ENCODE peak calls at places on chromosomes 16 and 17, in eight cellular contexts. S, U, G, K, P, R, W and D are unnamed samples.

GRCh38 chr16:53372942-53373871 is 61.1 kb upstream of the RBL2 start:
- DNase-seq in R (no peak), P (no peak), S (no peak), U (peak), K (no peak), G (no peak), W (peak), D (peak)

GRCh38 chr17:76240461-76241204 is at the start of gene RNF157:
- DNase-seq in S (peak), R (peak), W (no peak), K (peak), U (peak), G (no peak), P (peak), D (peak)

GRCh38 chr16:805474-805873 is 4.9 kb upstream of the GNG13 start:
- DNase-seq in W (no peak), S (no peak), P (no peak), G (no peak), R (no peak), U (no peak), K (no peak), D (no peak)

GRCh38 chr17:58319181-58320162 is 9.1 kb downstream of the TSPOAP1 start:
- DNase-seq in R (no peak), U (no peak), G (no peak), P (peak), S (peak), W (no peak), K (no peak), D (no peak)

GRCh38 chr17:13885953-13886889 is 183.1 kb upstream of the COX10 start:
- DNase-seq in P (no peak), U (no peak), W (no peak), K (no peak), S (no peak), G (no peak), R (no peak), D (no peak)

GRCh38 chr17:73342549-73343167 is 30.9 kb upstream of the CDC42EP4 start:
- DNase-seq in K (no peak), U (no peak), S (no peak), R (no peak), W (no peak), G (no peak), P (no peak), D (no peak)

GRCh38 chr17:265726-266125 is 84.3 kb upstream of the DOC2B start:
- DNase-seq in U (no peak), W (no peak), P (peak), K (no peak), G (no peak), R (no peak), S (peak), D (peak)

GRCh38 chr16:85027349-85027967 is at the start of gene KIAA0513:
- DNase-seq in G (peak), U (peak), S (peak), K (peak), P (peak), W (peak), R (peak), D (peak)

GRCh38 chr17:66526827-66527226 is 224.4 kb downstream of the PRKCA start:
- DNase-seq in U (no peak), R (no peak), P (no peak), W (no peak), S (no peak), G (no peak), K (no peak), D (no peak)

GRCh38 chr16:30354423-30355143 is 525 bp downstream of the CD2BP2 start:
- DNase-seq in P (no peak), G (no peak), R (peak), U (no peak), W (no peak), K (no peak), S (no peak), D (no peak)

GRCh38 chr16:4892356-4893102 is 44.4 kb downstream of the PPL start:
- DNase-seq in K (no peak), R (no peak), S (no peak), P (no peak), G (no peak), W (no peak), U (no peak), D (no peak)

GRCh38 chr17:41002814-41003213 is 3.1 kb upstream of the KRTAP3-2 start:
- DNase-seq in K (peak), R (no peak), S (no peak), W (no peak), U (no peak), G (no peak), P (no peak), D (no peak)

GRCh38 chr16:74558873-74559272 is 48.0 kb downstream of the GLG1 start:
- DNase-seq in K (no peak), W (no peak), S (no peak), R (no peak), P (no peak), U (no peak), G (no peak), D (no peak)

GRCh38 chr17:19578545-19578944 is 44.9 kb downstream of the SLC47A1 start:
- DNase-seq in W (no peak), P (no peak), K (no peak), U (no peak), G (no peak), S (no peak), R (no peak), D (no peak)

GRCh38 chr17:40910441-40910841 is 25.4 kb upstream of the KRT20 start:
- DNase-seq in R (no peak), P (no peak), W (no peak), S (no peak), K (no peak), U (peak), G (no peak), D (no peak)

GRCh38 chr17:16215002-16215272 is 397 bp downstream of the NCOR1 start:
- DNase-seq in R (no peak), G (no peak), P (no peak), K (peak), W (no peak), U (peak), S (peak), D (peak)

GRCh38 chr16:17354121-17354750 is 116.5 kb downstream of the XYLT1 start:
- DNase-seq in G (no peak), U (no peak), W (no peak), K (no peak), P (no peak), R (no peak), S (no peak), D (no peak)

GRCh38 chr17:6496116-6496481 is 51.8 kb downstream of the PIMREG start:
- DNase-seq in W (no peak), R (no peak), U (no peak), G (no peak), S (peak), P (peak), K (no peak), D (no peak)

GRCh38 chr17:65314212-65314611 is 177.0 kb downstream of the RGS9 start:
- DNase-seq in W (no peak), P (no peak), R (no peak), G (no peak), U (no peak), S (no peak), K (no peak), D (no peak)

GRCh38 chr17:33200116-33200515 is 93.0 kb downstream of the ASIC2 start:
- DNase-seq in U (no peak), W (no peak), K (no peak), R (no peak), G (no peak), P (no peak), S (no peak), D (no peak)

GRCh38 chr16:69917739-69918138 is 33.4 kb upstream of the CLEC18A start:
- DNase-seq in W (no peak), G (no peak), S (no peak), R (peak), U (no peak), K (no peak), P (peak), D (no peak)

GRCh38 chr16:1093284-1094123 is 2.5 kb downstream of the C1QTNF8 start:
- DNase-seq in P (no peak), K (peak), S (no peak), R (no peak), U (no peak), G (no peak), W (peak), D (no peak)

GRCh38 chr17:59963738-59964454 is 644 bp downstream of the RNFT1 start:
- DNase-seq in G (no peak), K (peak), W (no peak), S (peak), P (peak), U (peak), R (peak), D (no peak)

GRCh38 chr17:74481621-74482020 is 15.2 kb downstream of the CD300A start:
- DNase-seq in P (no peak), K (no peak), R (no peak), U (no peak), W (no peak), S (no peak), G (no peak), D (peak)
- TF ChIP-seq POLR2AphosphoS5 in P (no peak), K (no peak), R (no peak), U (no peak), W (no peak), S (no peak), G (no peak), D (no peak)

GRCh38 chr17:7887482-7888183 is 956 bp upstream of the CHD3 start:
- DNase-seq in G (peak), R (peak), S (peak), K (peak), W (peak), P (peak), U (peak), D (peak)

GRCh38 chr17:7886227-7887037 is 2.2 kb upstream of the CHD3 start:
- DNase-seq in K (no peak), S (no peak), W (no peak), R (peak), P (peak), G (no peak), U (peak), D (peak)

GRCh38 chr17:7887038-7887481 is 1.5 kb upstream of the CHD3 start:
- DNase-seq in R (no peak), S (no peak), P (no peak), W (no peak), K (no peak), U (no peak), G (no peak), D (no peak)

GRCh38 chr17:7889166-7889584 is 586 bp downstream of the CHD3 start:
- DNase-seq in R (peak), K (peak), P (peak), W (peak), G (no peak), S (peak), U (peak), D (peak)

DNA sequence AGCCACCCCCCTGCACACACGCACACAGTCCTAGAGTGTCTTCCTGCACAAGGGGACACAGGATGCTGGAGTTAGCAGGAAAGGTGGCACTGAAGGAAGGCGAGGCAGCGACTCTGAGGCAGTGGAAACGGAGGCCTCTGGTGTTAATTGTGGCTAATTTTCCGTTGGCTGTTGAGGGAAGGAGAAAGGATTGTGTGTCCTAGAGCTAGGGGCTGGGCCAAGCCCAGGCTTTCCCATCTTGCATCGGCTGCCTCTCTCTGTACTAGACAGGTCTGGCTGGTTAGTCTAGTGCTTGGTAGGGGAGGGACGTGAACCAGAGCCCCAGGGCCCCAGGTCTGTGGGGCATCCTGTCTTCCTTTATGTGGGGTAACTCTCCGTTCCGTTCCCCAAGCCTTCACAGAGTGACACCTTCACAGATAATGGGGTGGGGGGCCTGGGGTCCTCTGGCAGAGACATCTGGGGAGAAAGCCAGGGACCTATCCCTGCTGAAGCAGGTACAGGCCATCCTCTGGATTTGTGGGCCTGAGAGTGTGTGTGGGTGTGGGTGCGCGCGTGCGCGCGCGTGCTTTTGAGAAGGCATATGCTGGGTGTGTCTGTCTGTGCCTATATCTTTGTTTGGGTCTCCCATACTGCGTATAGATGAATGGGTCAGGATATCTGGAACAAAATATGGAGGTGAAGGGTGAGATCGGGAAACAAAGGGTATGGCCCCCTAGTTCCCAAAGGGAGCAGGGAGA is at the start of gene CHD3:
- DNase-seq in P (no peak), W (no peak), K (no peak), U (peak), R (no peak), S (peak), G (no peak), D (peak)
- TF ChIP-seq POLR2A in P (no peak), W (no peak), K (no peak), U (peak), R (no peak), S (no peak), G (no peak), D (no peak)

GRCh38 chr17:49795372-49795771 is 6.9 kb downstream of the KAT7 start:
- DNase-seq in K (no peak), U (no peak), G (no peak), W (no peak), S (no peak), P (no peak), R (no peak), D (no peak)
- TF ChIP-seq POLR2AphosphoS5 in K (no peak), U (no peak), G (no peak), W (no peak), S (no peak), P (no peak), R (no peak), D (no peak)

GRCh38 chr17:83079340-83079747 is at the start of gene METRNL:
- DNase-seq in G (no peak), W (no peak), U (peak), K (no peak), P (peak), S (no peak), R (no peak), D (peak)
- TF ChIP-seq POLR2A in G (peak), W (peak), U (peak), K (no peak), P (no peak), S (peak), R (peak), D (peak)

DNA sequence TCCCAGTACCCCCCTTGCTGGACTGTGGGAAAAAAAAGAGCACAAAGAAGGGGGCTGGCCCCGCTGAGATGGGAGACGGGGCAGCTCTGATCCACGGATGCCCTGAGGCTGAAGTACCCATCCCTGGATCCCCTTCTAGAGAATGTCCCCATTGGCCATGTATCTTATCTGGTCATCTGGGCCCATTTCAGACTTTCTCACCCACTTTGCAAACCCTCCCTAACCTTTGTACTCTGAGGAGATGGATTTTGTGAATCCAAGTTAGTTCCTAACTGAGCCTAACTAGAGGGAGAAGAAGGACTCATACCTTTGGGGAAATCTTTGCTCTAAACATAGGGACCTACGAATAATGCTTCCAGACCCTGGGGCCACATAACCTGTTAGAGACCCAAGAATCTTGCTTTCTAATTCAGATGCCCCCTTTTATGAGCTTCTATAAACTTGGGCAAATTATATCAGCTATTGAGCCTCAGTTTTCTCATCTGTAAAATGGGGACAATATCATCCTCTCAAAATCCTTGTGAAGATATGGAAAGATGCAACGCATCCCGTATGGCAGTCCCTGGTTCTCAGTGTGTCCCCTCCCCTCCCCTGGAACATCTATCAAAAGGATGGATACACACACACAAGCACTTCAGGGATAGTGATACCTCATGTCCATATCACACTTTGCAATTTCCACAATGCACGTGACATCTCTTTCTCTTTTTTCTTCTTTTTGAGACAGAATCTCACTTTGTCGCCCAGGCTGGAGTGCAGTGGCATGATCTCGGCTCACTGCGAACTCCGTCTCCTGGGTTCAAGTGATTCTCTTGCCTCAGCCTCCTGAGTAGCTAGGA is 16.8 kb upstream of the FZD2 start:
- DNase-seq in R (no peak), P (no peak), U (no peak), G (no peak), S (no peak), K (no peak), W (no peak), D (peak)
- TF ChIP-seq POLR2AphosphoS5 in R (no peak), P (no peak), U (no peak), G (no peak), S (no peak), K (no peak), W (no peak), D (no peak)

GRCh38 chr16:2980227-2981176 is at the start of gene PKMYT1:
- DNase-seq in W (peak), K (peak), U (peak), R (peak), S (peak), G (peak), P (peak), D (peak)
- TF ChIP-seq POLR2A in W (peak), K (peak), U (peak), R (peak), S (peak), G (peak), P (peak), D (peak)